ENCODE peak calls at places on chromosomes 3 and 15, in four cellular contexts. T, R, W and U are unnamed samples.

GRCh38 chr3:154151969-154152368 is 30.8 kb downstream of the ARHGEF26 start:
- DNase-seq in T (no peak), R (no peak), W (no peak), U (no peak)

GRCh38 chr3:63753567-63753966 is 65.5 kb upstream of the C3orf49 start:
- DNase-seq in T (no peak), R (no peak), W (peak; percentile 29), U (no peak)

GRCh38 chr3:179324270-179324754 is 1.5 kb downstream of the ZNF639 start:
- DNase-seq in T (no peak), R (no peak), W (no peak), U (no peak)

GRCh38 chr3:130849111-130849552 is 44.8 kb upstream of the ATP2C1 start:
- DNase-seq in T (no peak), R (no peak), W (no peak), U (no peak)

GRCh38 chr3:17322106-17322793 is 420.2 kb downstream of the TBC1D5 start:
- DNase-seq in T (peak; percentile 1), R (no peak), W (no peak), U (no peak)

GRCh38 chr3:170815340-170815739 is 54.7 kb downstream of the RPL22L1 start:
- DNase-seq in T (no peak), R (no peak), W (peak; percentile 7), U (no peak)

GRCh38 chr3:124260206-124260915 is 268.4 kb upstream of the ROPN1 start:
- DNase-seq in T (no peak), R (no peak), W (no peak), U (no peak)

GRCh38 chr15:45448516-45448915 is 70.2 kb upstream of the GATM start:
- DNase-seq in T (no peak), R (no peak), W (no peak), U (no peak)

GRCh38 chr3:180467177-180467576 is 134.8 kb upstream of the TTC14 start:
- DNase-seq in T (no peak), R (no peak), W (no peak), U (no peak)

GRCh38 chr15:49620174-49620573 is 444 bp downstream of the FAM227B start:
- DNase-seq in T (no peak), R (no peak), W (no peak), U (no peak)

GRCh38 chr3:124676236-124676635 is 54.0 kb upstream of the UMPS start:
- DNase-seq in T (no peak), R (no peak), W (no peak), U (no peak)

GRCh38 chr3:123448503-123449091 is at the start of gene ADCY5:
- DNase-seq in T (peak; percentile 38), R (no peak), W (no peak), U (no peak)

GRCh38 chr3:17162116-17162515 is 277.4 kb downstream of the PLCL2 start:
- DNase-seq in T (no peak), R (no peak), W (no peak), U (no peak)

GRCh38 chr3:62371735-62372591 is 1.4 kb downstream of the FEZF2 start:
- DNase-seq in T (no peak), R (no peak), W (no peak), U (no peak)

GRCh38 chr3:127351350-127351749 is 63.5 kb upstream of the PRR20G start:
- DNase-seq in T (no peak), R (no peak), W (no peak), U (no peak)

GRCh38 chr15:82538961-82539689 is 1.1 kb downstream of the RPS17 start:
- DNase-seq in T (no peak), R (no peak), W (peak; percentile 29), U (no peak)

GRCh38 chr3:46097691-46098241 is 70.5 kb upstream of the XCR1 start:
- DNase-seq in T (no peak), R (no peak), W (no peak), U (no peak)

GRCh38 chr3:5840091-5840490 is 652.6 kb downstream of the EDEM1 start:
- DNase-seq in T (no peak), R (no peak), W (no peak), U (no peak)

GRCh38 chr15:66496951-66497501 is 536 bp downstream of the SNAPC5 start:
- DNase-seq in T (no peak), R (no peak), W (peak; percentile 15), U (no peak)

GRCh38 chr3:52195823-52196331 is 2.1 kb upstream of the ALAS1 start:
- DNase-seq in T (no peak), R (no peak), W (peak; percentile 61), U (no peak)

DNA sequence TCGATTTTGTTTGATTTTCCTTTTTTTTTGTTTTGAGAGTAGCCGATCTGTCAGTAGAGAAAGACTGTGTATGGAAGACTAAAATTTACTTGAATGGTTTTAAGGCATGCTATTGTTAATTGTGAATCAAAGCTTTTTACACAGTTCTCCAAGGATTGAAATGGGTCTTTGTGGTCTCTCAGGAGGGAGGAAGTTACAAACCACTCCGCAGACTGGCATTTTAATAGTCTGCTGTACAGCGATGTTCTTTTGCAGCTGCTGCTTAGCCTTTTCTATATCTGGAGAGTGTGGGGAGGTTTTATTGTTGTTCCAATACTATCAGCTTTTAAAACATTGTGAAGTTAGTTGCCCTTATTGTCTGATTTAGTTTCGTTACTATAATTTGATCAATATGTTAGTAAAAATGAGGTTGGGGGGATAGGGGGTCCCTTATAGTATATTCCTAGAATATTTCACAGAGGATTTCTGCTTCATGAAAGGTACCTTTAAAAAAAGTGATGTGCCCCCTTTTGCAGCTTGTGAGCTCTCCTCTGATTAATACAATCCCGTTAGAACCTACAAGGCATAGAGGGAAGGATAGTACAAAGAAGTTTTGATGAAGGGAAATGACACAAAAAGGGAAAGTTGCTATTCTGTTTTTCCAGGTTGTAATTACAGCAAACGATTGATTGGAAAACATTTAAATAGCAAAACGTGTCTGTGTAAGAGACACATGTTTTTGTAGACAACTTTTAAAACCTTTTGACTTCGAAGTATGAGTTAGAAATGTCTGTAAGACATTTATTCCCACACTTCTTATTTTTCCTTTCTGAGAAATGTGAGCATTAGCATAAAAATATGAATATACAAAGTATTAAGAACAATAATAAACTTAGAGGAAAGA is 158.3 kb upstream of the CGNL1 start:
- DNase-seq in T (no peak), R (no peak), W (no peak), U (no peak)
- TF ChIP-seq POLR2AphosphoS5 in T (no peak), R (no peak), W (no peak), U (no peak)

GRCh38 chr3:162719684-162720341 is 1223.2 kb downstream of the OTOL1 start:
- DNase-seq in T (no peak), R (no peak), W (no peak), U (no peak)
- TF ChIP-seq TAF1 in T (no peak), R (no peak), W (no peak), U (no peak)

GRCh38 chr15:40915106-40915661 is 14.0 kb upstream of the DLL4 start:
- DNase-seq in T (no peak), R (no peak), W (no peak), U (no peak)
- TF ChIP-seq POLR2A in T (no peak), R (no peak), W (no peak), U (no peak)

GRCh38 chr3:196128172-196128843 is 46.4 kb upstream of the TFRC start:
- DNase-seq in T (no peak), R (no peak), W (no peak), U (no peak)
- TF ChIP-seq POLR2AphosphoS5 in T (no peak), R (no peak), W (no peak), U (no peak)

GRCh38 chr15:44296625-44297524 is 8.4 kb downstream of the GOLM2 start:
- DNase-seq in T (no peak), R (no peak), W (peak; percentile 5), U (no peak)
- TF ChIP-seq TAF1 in T (no peak), R (no peak), W (no peak), U (no peak)

GRCh38 chr3:196193037-196193737 is 18.0 kb downstream of the ZDHHC19 start:
- DNase-seq in T (no peak), R (no peak), W (no peak), U (no peak)

GRCh38 chr3:196193738-196194541 is 17.3 kb downstream of the ZDHHC19 start:
- DNase-seq in T (no peak), R (no peak), W (no peak), U (no peak)

GRCh38 chr3:196195664-196196255 is 15.4 kb downstream of the ZDHHC19 start:
- DNase-seq in T (no peak), R (no peak), W (no peak), U (no peak)

GRCh38 chr3:196192036-196193001 is 18.9 kb downstream of the ZDHHC19 start:
- DNase-seq in T (no peak), R (peak; percentile 74), W (peak; percentile 35), U (no peak)

DNA sequence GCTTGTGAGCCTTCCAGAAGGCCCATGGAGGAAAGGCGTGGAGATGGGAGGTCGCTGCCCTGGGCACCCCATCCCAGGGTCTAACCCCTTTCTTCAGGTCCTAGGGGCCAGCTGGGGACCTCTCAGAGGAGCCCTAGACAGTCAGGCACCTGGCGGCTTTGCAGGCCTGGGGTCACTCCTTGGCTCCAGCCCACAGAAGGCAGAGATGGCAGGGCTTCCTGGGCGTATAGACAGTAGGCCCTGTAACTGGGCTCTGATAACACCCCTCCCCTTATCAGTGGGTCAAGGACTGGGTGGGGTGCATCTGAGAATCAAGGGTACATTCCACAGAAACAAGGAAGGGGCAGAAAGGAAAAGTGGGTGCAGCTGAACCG is 16.7 kb downstream of the ZDHHC19 start:
- DNase-seq in T (no peak), R (no peak), W (no peak), U (no peak)
- TF ChIP-seq POLR2A in T (no peak), R (no peak), W (no peak), U (no peak)